ENCODE peak calls at places on chromosomes 16 and 17, in seven cellular contexts. One of them, this sample, is unnamed.

GRCh38 chr17:80070375-80071115 is 30.8 kb upstream of the GAA start:
- ATAC-seq in Panc1: peak; percentile 59
- ATAC-seq in activated T-cell treated with anti-CD3 and anti-CD28 coated beads, Interleukin-2, amount 50 U/mL, for 4 hours: no peak
- ATAC-seq in Right ventricle myocardium superior: peak; percentile 30
- ATAC-seq in right lobe of liver: peak; percentile 48
- ATAC-seq in K562: no peak
- ATAC-seq in CD4-positive, CD25-positive, alpha-beta regulatory T cell: no peak
- ATAC-seq in this sample: peak; percentile 14

GRCh38 chr16:84314373-84314772 is 19.7 kb downstream of the WFDC1 start:
- ATAC-seq in Panc1: no peak
- ATAC-seq in activated T-cell treated with anti-CD3 and anti-CD28 coated beads, Interleukin-2, amount 50 U/mL, for 4 hours: no peak
- ATAC-seq in Right ventricle myocardium superior: no peak
- ATAC-seq in right lobe of liver: no peak
- ATAC-seq in K562: no peak
- ATAC-seq in CD4-positive, CD25-positive, alpha-beta regulatory T cell: no peak
- ATAC-seq in this sample: peak; percentile 23

GRCh38 chr17:67056746-67057490 is 12.6 kb downstream of the CACNG1 start:
- ATAC-seq in Panc1: no peak
- ATAC-seq in activated T-cell treated with anti-CD3 and anti-CD28 coated beads, Interleukin-2, amount 50 U/mL, for 4 hours: no peak
- ATAC-seq in Right ventricle myocardium superior: peak; percentile 75
- ATAC-seq in right lobe of liver: no peak
- ATAC-seq in K562: no peak
- ATAC-seq in CD4-positive, CD25-positive, alpha-beta regulatory T cell: no peak
- ATAC-seq in this sample: no peak

GRCh38 chr17:846901-847777 is 65.0 kb downstream of the MRM3 start:
- ATAC-seq in Panc1: no peak
- ATAC-seq in activated T-cell treated with anti-CD3 and anti-CD28 coated beads, Interleukin-2, amount 50 U/mL, for 4 hours: no peak
- ATAC-seq in Right ventricle myocardium superior: peak; percentile 33
- ATAC-seq in right lobe of liver: peak; percentile 27
- ATAC-seq in K562: no peak
- ATAC-seq in CD4-positive, CD25-positive, alpha-beta regulatory T cell: no peak
- ATAC-seq in this sample: no peak

GRCh38 chr16:2343211-2343610 is 2.7 kb upstream of the ABCA3 start:
- ATAC-seq in Panc1: no peak
- ATAC-seq in activated T-cell treated with anti-CD3 and anti-CD28 coated beads, Interleukin-2, amount 50 U/mL, for 4 hours: no peak
- ATAC-seq in Right ventricle myocardium superior: no peak
- ATAC-seq in right lobe of liver: no peak
- ATAC-seq in K562: no peak
- ATAC-seq in CD4-positive, CD25-positive, alpha-beta regulatory T cell: no peak
- ATAC-seq in this sample: no peak

GRCh38 chr17:31564883-31565297 is 173.4 kb downstream of the RAB11FIP4 start:
- ATAC-seq in Panc1: no peak
- ATAC-seq in activated T-cell treated with anti-CD3 and anti-CD28 coated beads, Interleukin-2, amount 50 U/mL, for 4 hours: no peak
- ATAC-seq in Right ventricle myocardium superior: no peak
- ATAC-seq in right lobe of liver: no peak
- ATAC-seq in K562: no peak
- ATAC-seq in CD4-positive, CD25-positive, alpha-beta regulatory T cell: no peak
- ATAC-seq in this sample: no peak

GRCh38 chr16:1512174-1512573 is 19.0 kb downstream of the TELO2 start:
- ATAC-seq in Panc1: no peak
- ATAC-seq in activated T-cell treated with anti-CD3 and anti-CD28 coated beads, Interleukin-2, amount 50 U/mL, for 4 hours: no peak
- ATAC-seq in Right ventricle myocardium superior: no peak
- ATAC-seq in right lobe of liver: no peak
- ATAC-seq in K562: no peak
- ATAC-seq in CD4-positive, CD25-positive, alpha-beta regulatory T cell: no peak
- ATAC-seq in this sample: no peak

GRCh38 chr16:4700380-4700996 is 7.1 kb downstream of the NUDT16L1 start:
- ATAC-seq in Panc1: no peak
- ATAC-seq in activated T-cell treated with anti-CD3 and anti-CD28 coated beads, Interleukin-2, amount 50 U/mL, for 4 hours: peak; percentile 51
- ATAC-seq in Right ventricle myocardium superior: no peak
- ATAC-seq in right lobe of liver: no peak
- ATAC-seq in K562: no peak
- ATAC-seq in CD4-positive, CD25-positive, alpha-beta regulatory T cell: peak; percentile 25
- ATAC-seq in this sample: no peak

GRCh38 chr16:84379731-84380369 is 11.5 kb downstream of the ATP2C2 start:
- ATAC-seq in Panc1: no peak
- ATAC-seq in activated T-cell treated with anti-CD3 and anti-CD28 coated beads, Interleukin-2, amount 50 U/mL, for 4 hours: no peak
- ATAC-seq in Right ventricle myocardium superior: no peak
- ATAC-seq in right lobe of liver: no peak
- ATAC-seq in K562: no peak
- ATAC-seq in CD4-positive, CD25-positive, alpha-beta regulatory T cell: no peak
- ATAC-seq in this sample: peak; percentile 74

GRCh38 chr17:75370288-75370687 is 35.2 kb downstream of the GRB2 start:
- ATAC-seq in Panc1: no peak
- ATAC-seq in activated T-cell treated with anti-CD3 and anti-CD28 coated beads, Interleukin-2, amount 50 U/mL, for 4 hours: no peak
- ATAC-seq in Right ventricle myocardium superior: peak; percentile 83
- ATAC-seq in right lobe of liver: peak; percentile 46
- ATAC-seq in K562: no peak
- ATAC-seq in CD4-positive, CD25-positive, alpha-beta regulatory T cell: no peak
- ATAC-seq in this sample: no peak

GRCh38 chr17:261640-262039 is 80.2 kb upstream of the DOC2B start:
- ATAC-seq in Panc1: no peak
- ATAC-seq in activated T-cell treated with anti-CD3 and anti-CD28 coated beads, Interleukin-2, amount 50 U/mL, for 4 hours: no peak
- ATAC-seq in Right ventricle myocardium superior: no peak
- ATAC-seq in right lobe of liver: peak; percentile 56
- ATAC-seq in K562: no peak
- ATAC-seq in CD4-positive, CD25-positive, alpha-beta regulatory T cell: no peak
- ATAC-seq in this sample: no peak

GRCh38 chr17:78608122-78608803 is 31.1 kb upstream of the DNAH17 start:
- ATAC-seq in Panc1: no peak
- ATAC-seq in activated T-cell treated with anti-CD3 and anti-CD28 coated beads, Interleukin-2, amount 50 U/mL, for 4 hours: no peak
- ATAC-seq in Right ventricle myocardium superior: no peak
- ATAC-seq in right lobe of liver: no peak
- ATAC-seq in K562: no peak
- ATAC-seq in CD4-positive, CD25-positive, alpha-beta regulatory T cell: no peak
- ATAC-seq in this sample: no peak

GRCh38 chr17:82134101-82134500 is 36.1 kb upstream of the FASN start:
- ATAC-seq in Panc1: no peak
- ATAC-seq in activated T-cell treated with anti-CD3 and anti-CD28 coated beads, Interleukin-2, amount 50 U/mL, for 4 hours: no peak
- ATAC-seq in Right ventricle myocardium superior: no peak
- ATAC-seq in right lobe of liver: peak; percentile 87
- ATAC-seq in K562: no peak
- ATAC-seq in CD4-positive, CD25-positive, alpha-beta regulatory T cell: no peak
- ATAC-seq in this sample: peak; percentile 68

GRCh38 chr17:61140386-61140785 is 259.3 kb upstream of the TBX2 start:
- ATAC-seq in Panc1: no peak
- ATAC-seq in activated T-cell treated with anti-CD3 and anti-CD28 coated beads, Interleukin-2, amount 50 U/mL, for 4 hours: no peak
- ATAC-seq in Right ventricle myocardium superior: no peak
- ATAC-seq in right lobe of liver: no peak
- ATAC-seq in K562: no peak
- ATAC-seq in CD4-positive, CD25-positive, alpha-beta regulatory T cell: no peak
- ATAC-seq in this sample: no peak

GRCh38 chr17:47742319-47743181 is 9.5 kb downstream of the TBX21 start:
- ATAC-seq in Panc1: peak; percentile 55
- ATAC-seq in activated T-cell treated with anti-CD3 and anti-CD28 coated beads, Interleukin-2, amount 50 U/mL, for 4 hours: peak; percentile 56
- ATAC-seq in Right ventricle myocardium superior: no peak
- ATAC-seq in right lobe of liver: no peak
- ATAC-seq in K562: peak; percentile 83
- ATAC-seq in CD4-positive, CD25-positive, alpha-beta regulatory T cell: peak; percentile 39
- ATAC-seq in this sample: peak; percentile 25

GRCh38 chr17:10171057-10171456 is 27.3 kb downstream of the GAS7 start:
- ATAC-seq in Panc1: no peak
- ATAC-seq in activated T-cell treated with anti-CD3 and anti-CD28 coated beads, Interleukin-2, amount 50 U/mL, for 4 hours: no peak
- ATAC-seq in Right ventricle myocardium superior: peak; percentile 79
- ATAC-seq in right lobe of liver: no peak
- ATAC-seq in K562: no peak
- ATAC-seq in CD4-positive, CD25-positive, alpha-beta regulatory T cell: no peak
- ATAC-seq in this sample: no peak

GRCh38 chr17:57372156-57372555 is 115.8 kb downstream of the MSI2 start:
- ATAC-seq in Panc1: peak; percentile 68
- ATAC-seq in activated T-cell treated with anti-CD3 and anti-CD28 coated beads, Interleukin-2, amount 50 U/mL, for 4 hours: no peak
- ATAC-seq in Right ventricle myocardium superior: no peak
- ATAC-seq in right lobe of liver: peak; percentile 66
- ATAC-seq in K562: no peak
- ATAC-seq in CD4-positive, CD25-positive, alpha-beta regulatory T cell: no peak
- ATAC-seq in this sample: no peak

GRCh38 chr17:17403899-17404576 is 72.8 kb upstream of the MED9 start:
- ATAC-seq in Panc1: no peak
- ATAC-seq in activated T-cell treated with anti-CD3 and anti-CD28 coated beads, Interleukin-2, amount 50 U/mL, for 4 hours: peak; percentile 88
- ATAC-seq in Right ventricle myocardium superior: no peak
- ATAC-seq in right lobe of liver: no peak
- ATAC-seq in K562: no peak
- ATAC-seq in CD4-positive, CD25-positive, alpha-beta regulatory T cell: peak; percentile 98
- ATAC-seq in this sample: peak; percentile 44

GRCh38 chr17:38967290-38967738 is at the start of gene FBXO47:
- ATAC-seq in Panc1: peak; percentile 99
- ATAC-seq in activated T-cell treated with anti-CD3 and anti-CD28 coated beads, Interleukin-2, amount 50 U/mL, for 4 hours: peak; percentile 98
- ATAC-seq in Right ventricle myocardium superior: peak; percentile 99
- ATAC-seq in right lobe of liver: peak; percentile 99
- ATAC-seq in K562: peak; percentile 75
- ATAC-seq in CD4-positive, CD25-positive, alpha-beta regulatory T cell: peak; percentile 96
- ATAC-seq in this sample: peak; percentile 89

GRCh38 chr16:191783-192294 is 11.6 kb downstream of the HBQ1 start:
- ATAC-seq in Panc1: no peak
- ATAC-seq in activated T-cell treated with anti-CD3 and anti-CD28 coated beads, Interleukin-2, amount 50 U/mL, for 4 hours: no peak
- ATAC-seq in Right ventricle myocardium superior: no peak
- ATAC-seq in right lobe of liver: no peak
- ATAC-seq in K562: no peak
- ATAC-seq in CD4-positive, CD25-positive, alpha-beta regulatory T cell: no peak
- ATAC-seq in this sample: no peak

GRCh38 chr16:2507052-2507678 is 6.6 kb upstream of the ATP6V0C start:
- ATAC-seq in Panc1: peak; percentile 36
- ATAC-seq in activated T-cell treated with anti-CD3 and anti-CD28 coated beads, Interleukin-2, amount 50 U/mL, for 4 hours: no peak
- ATAC-seq in Right ventricle myocardium superior: peak; percentile 53
- ATAC-seq in right lobe of liver: peak; percentile 48
- ATAC-seq in K562: no peak
- ATAC-seq in CD4-positive, CD25-positive, alpha-beta regulatory T cell: peak; percentile 47
- ATAC-seq in this sample: peak; percentile 43

GRCh38 chr17:12067425-12067824 is 46.7 kb downstream of the MAP2K4 start:
- ATAC-seq in Panc1: no peak
- ATAC-seq in activated T-cell treated with anti-CD3 and anti-CD28 coated beads, Interleukin-2, amount 50 U/mL, for 4 hours: no peak
- ATAC-seq in Right ventricle myocardium superior: no peak
- ATAC-seq in right lobe of liver: no peak
- ATAC-seq in K562: no peak
- ATAC-seq in CD4-positive, CD25-positive, alpha-beta regulatory T cell: no peak
- ATAC-seq in this sample: no peak

GRCh38 chr16:55508271-55508921 is 476 bp upstream of the LPCAT2 start:
- ATAC-seq in Panc1: no peak
- ATAC-seq in activated T-cell treated with anti-CD3 and anti-CD28 coated beads, Interleukin-2, amount 50 U/mL, for 4 hours: no peak
- ATAC-seq in Right ventricle myocardium superior: peak; percentile 21
- ATAC-seq in right lobe of liver: peak; percentile 14
- ATAC-seq in K562: no peak
- ATAC-seq in CD4-positive, CD25-positive, alpha-beta regulatory T cell: no peak
- ATAC-seq in this sample: no peak

GRCh38 chr17:73973881-73974409 is 229.5 kb upstream of the RPL38 start:
- ATAC-seq in Panc1: no peak
- ATAC-seq in activated T-cell treated with anti-CD3 and anti-CD28 coated beads, Interleukin-2, amount 50 U/mL, for 4 hours: no peak
- ATAC-seq in Right ventricle myocardium superior: peak; percentile 29
- ATAC-seq in right lobe of liver: no peak
- ATAC-seq in K562: no peak
- ATAC-seq in CD4-positive, CD25-positive, alpha-beta regulatory T cell: no peak
- ATAC-seq in this sample: no peak